ENCODE peak calls at places on chromosome 18, in eight cellular contexts. D is dorsolateral prefrontal cortex, U is psoas muscle, E is H9, M is heart left ventricle, V is AG04450, A is sigmoid colon, I is pancreas. P is an unnamed sample.

GRCh38 chr18:29034113-29034856 is 857.4 kb upstream of the CDH2 start:
- DNase-seq in D (no peak), U (no peak), E (no peak), M (no peak), V (no peak), A (no peak), I (no peak), P (peak; percentile 75)

GRCh38 chr18:12921178-12921577 is 26.6 kb upstream of the SEH1L start:
- DNase-seq in D (no peak), U (no peak), E (no peak), M (no peak), V (no peak), A (no peak), I (no peak), P (no peak)

GRCh38 chr18:42141439-42141838 is 186.4 kb downstream of the PIK3C3 start:
- DNase-seq in D (no peak), U (no peak), E (no peak), M (no peak), V (no peak), A (no peak), I (no peak), P (no peak)

GRCh38 chr18:34322365-34323289 is 97.9 kb upstream of the NOL4 start:
- DNase-seq in D (peak; percentile 80), U (peak; percentile 18), E (peak; percentile 50), M (peak; percentile 8), V (peak; percentile 8), A (no peak), I (peak; percentile 40), P (peak; percentile 5)

GRCh38 chr18:42773870-42774269 is 341.6 kb downstream of the RIT2 start:
- DNase-seq in D (no peak), U (no peak), E (no peak), M (no peak), V (no peak), A (no peak), I (no peak), P (no peak)

GRCh38 chr18:54159916-54160315 is 64.6 kb downstream of the MBD2 start:
- DNase-seq in D (no peak), U (no peak), E (no peak), M (no peak), V (no peak), A (no peak), I (no peak), P (no peak)

GRCh38 chr18:74315464-74316256 is at the start of gene C18orf63:
- DNase-seq in D (no peak), U (no peak), E (no peak), M (no peak), V (no peak), A (no peak), I (no peak), P (no peak)

GRCh38 chr18:50817898-50818250 is 1.9 kb downstream of the MRO start:
- DNase-seq in D (no peak), U (no peak), E (no peak), M (no peak), V (peak; percentile 13), A (no peak), I (no peak), P (no peak)

GRCh38 chr18:28178720-28179119 is 1.8 kb upstream of the CDH2 start:
- DNase-seq in D (no peak), U (no peak), E (no peak), M (no peak), V (no peak), A (no peak), I (no peak), P (no peak)

GRCh38 chr18:51321696-51322095 is 124.2 kb upstream of the MEX3C start:
- DNase-seq in D (no peak), U (no peak), E (no peak), M (no peak), V (no peak), A (no peak), I (no peak), P (peak; percentile 49)

GRCh38 chr18:13993730-13994129 is 78.4 kb upstream of the MC2R start:
- DNase-seq in D (peak; percentile 16), U (no peak), E (no peak), M (no peak), V (no peak), A (no peak), I (no peak), P (no peak)

GRCh38 chr18:68448736-68449135 is 266.2 kb downstream of the TMX3 start:
- DNase-seq in D (no peak), U (no peak), E (no peak), M (no peak), V (peak; percentile 49), A (no peak), I (no peak), P (no peak)

GRCh38 chr18:32548688-32549087 is 78.0 kb upstream of the GAREM1 start:
- DNase-seq in D (no peak), U (no peak), E (peak; percentile 46), M (no peak), V (no peak), A (no peak), I (no peak), P (no peak)

GRCh38 chr18:57441395-57441794 is 6.2 kb downstream of the ONECUT2 start:
- DNase-seq in D (no peak), U (no peak), E (peak; percentile 66), M (no peak), V (no peak), A (no peak), I (peak; percentile 20), P (no peak)

GRCh38 chr18:13879492-13879891 is 35.8 kb downstream of the MC2R start:
- DNase-seq in D (no peak), U (no peak), E (no peak), M (no peak), V (no peak), A (no peak), I (no peak), P (no peak)

GRCh38 chr18:55735969-55736368 is 148.0 kb upstream of the TCF4 start:
- DNase-seq in D (no peak), U (no peak), E (no peak), M (no peak), V (no peak), A (no peak), I (no peak), P (no peak)

GRCh38 chr18:34729264-34729663 is 19.2 kb downstream of the DTNA start:
- DNase-seq in D (no peak), U (no peak), E (peak; percentile 59), M (no peak), V (no peak), A (no peak), I (no peak), P (no peak)

GRCh38 chr18:45920367-45920766 is 46.8 kb downstream of the EPG5 start:
- DNase-seq in D (peak; percentile 37), U (peak; percentile 82), E (no peak), M (peak; percentile 78), V (no peak), A (peak; percentile 88), I (peak; percentile 90), P (peak; percentile 63)

GRCh38 chr18:29457316-29457715 is 1280.4 kb upstream of the CDH2 start:
- DNase-seq in D (no peak), U (no peak), E (no peak), M (no peak), V (no peak), A (no peak), I (no peak), P (peak; percentile 49)

DNA sequence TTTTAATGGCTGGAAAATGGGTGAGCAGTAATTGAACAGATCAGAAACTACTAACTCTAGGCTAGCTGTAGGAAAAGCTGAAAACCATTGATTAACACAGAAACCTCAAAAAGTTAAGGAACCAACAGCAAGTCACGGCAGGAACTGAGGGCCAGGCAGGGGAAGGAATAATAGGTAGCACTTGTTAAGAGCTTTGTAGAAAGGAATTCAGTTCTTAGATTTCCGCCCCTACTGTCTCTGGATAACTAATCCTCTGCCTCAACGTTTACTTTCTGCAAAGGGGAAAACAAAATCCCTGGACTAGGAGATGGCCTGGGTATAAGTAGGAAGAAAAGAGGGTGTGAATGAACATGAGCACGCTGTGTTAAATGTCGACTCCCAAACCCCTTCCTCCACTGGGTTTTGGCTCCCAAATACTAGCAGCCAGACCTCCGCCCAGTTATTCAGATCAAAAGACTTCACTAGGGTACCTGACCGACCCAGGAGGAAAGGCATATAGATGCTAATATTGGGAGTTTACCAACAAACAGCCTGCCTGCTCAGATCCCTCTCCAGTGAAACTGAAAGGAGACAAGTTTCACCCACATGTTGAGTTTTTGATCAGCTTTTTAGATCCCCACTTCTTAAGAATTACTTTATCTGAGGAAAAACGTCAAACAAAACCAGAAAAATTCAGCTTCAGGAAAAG is 12.4 kb downstream of the SMAD2 start:
- DNase-seq in D (no peak), U (no peak), E (peak; percentile 48), M (no peak), V (no peak), A (no peak), I (no peak), P (no peak)
- H3K27ac ChIP-seq in D (no peak overlapping the region), U (no peak overlapping the region), E (peak overlapping the region; percentile 46), M (no peak overlapping the region), V (no peak overlapping the region), A (no peak overlapping the region), I (no peak overlapping the region), P (no peak overlapping the region)

GRCh38 chr18:8778386-8778785 is 73.0 kb downstream of the MTCL1 start:
- DNase-seq in D (no peak), U (no peak), E (no peak), M (no peak), V (no peak), A (no peak), I (no peak), P (no peak)
- H3K27ac ChIP-seq in D (no peak overlapping the region), U (no peak overlapping the region), E (no peak overlapping the region), M (no peak overlapping the region), V (no peak overlapping the region), A (no peak overlapping the region), I (no peak overlapping the region), P (no peak overlapping the region)

DNA sequence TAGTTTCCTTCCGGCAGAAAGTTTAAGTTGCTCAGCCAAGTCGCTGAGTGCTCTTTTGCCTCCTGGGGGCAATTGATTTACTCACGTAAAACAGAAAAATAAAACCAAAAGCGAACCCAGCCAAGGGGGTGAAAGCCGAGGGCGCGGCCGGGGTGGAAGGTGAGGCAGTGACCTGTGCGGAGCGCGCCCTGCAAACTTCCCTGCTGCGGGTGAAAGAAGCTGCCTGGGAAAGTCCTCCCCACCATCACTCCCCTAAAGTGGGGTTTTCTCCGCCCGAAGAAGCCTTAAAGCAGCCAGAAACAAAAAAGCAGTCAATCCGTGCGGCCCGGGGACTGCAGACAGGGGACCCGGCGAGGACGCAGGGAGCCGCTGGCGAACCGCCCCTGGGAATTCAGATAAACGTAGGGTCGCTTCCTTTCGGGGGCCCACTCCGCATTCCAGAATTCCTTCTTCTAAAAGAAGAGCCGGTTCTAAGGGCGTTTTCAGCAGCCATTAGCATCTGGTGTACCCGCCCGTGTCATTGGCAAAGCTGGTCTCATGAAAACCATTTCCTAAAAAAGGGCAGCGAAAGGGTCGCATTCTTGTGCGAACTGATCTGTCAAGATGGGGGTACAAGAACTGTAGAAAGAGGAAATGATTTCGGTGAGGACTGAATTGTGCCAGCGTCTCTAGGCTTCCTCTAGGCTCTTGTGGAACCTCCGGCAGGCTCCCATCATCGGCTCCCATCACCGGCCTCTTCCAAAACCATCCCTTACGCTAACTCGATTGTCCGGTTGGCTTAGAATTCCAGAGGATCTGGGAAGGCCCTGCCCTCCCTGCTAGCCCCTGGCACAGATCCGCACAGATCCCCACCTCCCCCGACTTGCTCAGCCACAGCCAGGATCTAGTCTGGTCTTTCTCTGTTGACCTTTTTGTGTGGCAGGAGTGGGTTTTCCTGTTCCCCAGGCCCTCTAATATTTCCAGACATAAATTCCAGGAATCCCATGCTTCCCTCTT is 1.1 kb downstream of the RAB31 start:
- DNase-seq in D (no peak), U (no peak), E (peak; percentile 54), M (peak; percentile 20), V (no peak), A (peak; percentile 66), I (no peak), P (no peak)
- H3K27ac ChIP-seq in D (peak overlapping the region; percentile 74), U (peak overlapping the region; percentile 41), E (no peak overlapping the region), M (peak overlapping the region; percentile 87), V (peak overlapping the region; percentile 47), A (peak overlapping the region; percentile 98), I (no peak overlapping the region), P (peak overlapping the region; percentile 48)

GRCh38 chr18:52484977-52485376 is 145.0 kb downstream of the DCC start:
- DNase-seq in D (no peak), U (no peak), E (no peak), M (no peak), V (no peak), A (no peak), I (no peak), P (no peak)
- H3K27ac ChIP-seq in D (no peak overlapping the region), U (no peak overlapping the region), E (no peak overlapping the region), M (no peak overlapping the region), V (no peak overlapping the region), A (no peak overlapping the region), I (no peak overlapping the region), P (no peak overlapping the region)

P was measured in epithelial cell of prostate.